ENCODE peak calls at places on chromosomes 13 and 19, in five cellular contexts. F, Q, V, B and U are unnamed samples.

GRCh38 chr13:113544896-113545295 is 39.7 kb upstream of the TFDP1 start:
- DNase-seq in F (no peak), Q (no peak), V (peak; percentile 15), B (no peak), U (no peak)

GRCh38 chr13:20955496-20955895 is 53.0 kb upstream of the XPO4 start:
- DNase-seq in F (no peak), Q (no peak), V (no peak), B (no peak), U (no peak)

GRCh38 chr13:105395041-105395440 is 1140.4 kb downstream of the EFNB2 start:
- DNase-seq in F (peak; percentile 9), Q (no peak), V (no peak), B (no peak), U (no peak)

GRCh38 chr13:112229992-112230872 is 145.9 kb upstream of the SPACA7 start:
- DNase-seq in F (no peak), Q (no peak), V (no peak), B (no peak), U (no peak)

GRCh38 chr13:34037636-34038325 is 219.8 kb downstream of the RFC3 start:
- DNase-seq in F (no peak), Q (no peak), V (no peak), B (no peak), U (no peak)

GRCh38 chr19:2602391-2603181 is 99.9 kb downstream of the GNG7 start:
- DNase-seq in F (peak; percentile 81), Q (no peak), V (peak; percentile 88), B (peak; percentile 80), U (peak; percentile 84)

GRCh38 chr13:100596516-100596915 is 7.9 kb upstream of the GGACT start:
- DNase-seq in F (no peak), Q (no peak), V (no peak), B (no peak), U (no peak)

GRCh38 chr13:46181799-46182490 is at the start of gene LCP1:
- DNase-seq in F (no peak), Q (no peak), V (no peak), B (no peak), U (no peak)

GRCh38 chr19:13841339-13842293 is 35.3 kb upstream of the NANOS3 start:
- DNase-seq in F (no peak), Q (no peak), V (peak; percentile 32), B (no peak), U (peak; percentile 73)

GRCh38 chr19:43501661-43502418 is 2.7 kb downstream of the PHLDB3 start:
- DNase-seq in F (no peak), Q (peak; percentile 54), V (peak; percentile 86), B (peak; percentile 83), U (no peak)

GRCh38 chr13:50080856-50081105 is 65.5 kb downstream of the KCNRG start:
- DNase-seq in F (peak; percentile 27), Q (peak; percentile 27), V (no peak), B (no peak), U (no peak)

GRCh38 chr13:80814541-80814940 is 473.6 kb upstream of the SPRY2 start:
- DNase-seq in F (no peak), Q (no peak), V (no peak), B (no peak), U (no peak)

GRCh38 chr13:30194906-30195305 is 112.4 kb downstream of the KATNAL1 start:
- DNase-seq in F (no peak), Q (no peak), V (no peak), B (no peak), U (no peak)

GRCh38 chr13:48975101-48975925 is at the start of gene FNDC3A:
- DNase-seq in F (peak; percentile 64), Q (no peak), V (peak; percentile 79), B (peak; percentile 84), U (peak; percentile 74)

GRCh38 chr13:87680298-87680697 is 9.1 kb downstream of the SLITRK5 start:
- DNase-seq in F (no peak), Q (no peak), V (no peak), B (no peak), U (no peak)

GRCh38 chr13:18965347-18965855 is 216.2 kb downstream of the TUBA3C start:
- DNase-seq in F (no peak), Q (no peak), V (no peak), B (no peak), U (no peak)

GRCh38 chr19:36213793-36214387 is 575 bp downstream of the ZNF565 start:
- DNase-seq in F (peak; percentile 45), Q (peak; percentile 1), V (no peak), B (no peak), U (no peak)

GRCh38 chr13:45784755-45785675 is 66.5 kb downstream of the SIAH3 start:
- DNase-seq in F (no peak), Q (no peak), V (no peak), B (no peak), U (no peak)

GRCh38 chr13:35814573-35814972 is 316.6 kb downstream of the DCLK1 start:
- DNase-seq in F (no peak), Q (no peak), V (no peak), B (no peak), U (no peak)

GRCh38 chr13:111515648-111516047 is 195.2 kb downstream of the TEX29 start:
- DNase-seq in F (no peak), Q (no peak), V (peak; percentile 22), B (no peak), U (no peak)

GRCh38 chr13:26221399-26221720 is 754 bp downstream of the RNF6 start:
- DNase-seq in F (no peak), Q (no peak), V (no peak), B (no peak), U (no peak)

GRCh38 chr13:32019612-32020233 is 11.9 kb upstream of the FRY start:
- DNase-seq in F (peak; percentile 81), Q (peak; percentile 43), V (peak; percentile 59), B (no peak), U (peak; percentile 71)

GRCh38 chr13:114019367-114019766 is 45.5 kb upstream of the C13orf46 start:
- DNase-seq in F (no peak), Q (no peak), V (peak; percentile 69), B (no peak), U (no peak)

GRCh38 chr13:25848822-25849740 is 202.7 kb downstream of the SHISA2 start:
- DNase-seq in F (no peak), Q (no peak), V (no peak), B (no peak), U (no peak)

GRCh38 chr13:64075543-64076271 is 2660.1 kb upstream of the PCDH20 start:
- DNase-seq in F (no peak), Q (no peak), V (no peak), B (no peak), U (no peak)
- H3K4ac ChIP-seq in F (no peak overlapping the region), Q (no peak overlapping the region), V (no peak overlapping the region), B (no peak overlapping the region), U (no peak overlapping the region)

GRCh38 chr19:10271543-10272086 is 695 bp downstream of the ICAM1 start:
- DNase-seq in F (peak; percentile 56), Q (no peak), V (no peak), B (no peak), U (peak; percentile 85)

GRCh38 chr19:10270180-10270615 is 722 bp upstream of the ICAM1 start:
- DNase-seq in F (no peak), Q (no peak), V (peak; percentile 33), B (peak; percentile 57), U (peak; percentile 46)

GRCh38 chr19:10268077-10268476 is 2.8 kb upstream of the ICAM1 start:
- DNase-seq in F (no peak), Q (no peak), V (no peak), B (no peak), U (no peak)

GRCh38 chr19:10269333-10270179 is 1.4 kb upstream of the ICAM1 start:
- DNase-seq in F (peak; percentile 65), Q (peak; percentile 69), V (peak; percentile 86), B (peak; percentile 99), U (peak; percentile 92)

DNA sequence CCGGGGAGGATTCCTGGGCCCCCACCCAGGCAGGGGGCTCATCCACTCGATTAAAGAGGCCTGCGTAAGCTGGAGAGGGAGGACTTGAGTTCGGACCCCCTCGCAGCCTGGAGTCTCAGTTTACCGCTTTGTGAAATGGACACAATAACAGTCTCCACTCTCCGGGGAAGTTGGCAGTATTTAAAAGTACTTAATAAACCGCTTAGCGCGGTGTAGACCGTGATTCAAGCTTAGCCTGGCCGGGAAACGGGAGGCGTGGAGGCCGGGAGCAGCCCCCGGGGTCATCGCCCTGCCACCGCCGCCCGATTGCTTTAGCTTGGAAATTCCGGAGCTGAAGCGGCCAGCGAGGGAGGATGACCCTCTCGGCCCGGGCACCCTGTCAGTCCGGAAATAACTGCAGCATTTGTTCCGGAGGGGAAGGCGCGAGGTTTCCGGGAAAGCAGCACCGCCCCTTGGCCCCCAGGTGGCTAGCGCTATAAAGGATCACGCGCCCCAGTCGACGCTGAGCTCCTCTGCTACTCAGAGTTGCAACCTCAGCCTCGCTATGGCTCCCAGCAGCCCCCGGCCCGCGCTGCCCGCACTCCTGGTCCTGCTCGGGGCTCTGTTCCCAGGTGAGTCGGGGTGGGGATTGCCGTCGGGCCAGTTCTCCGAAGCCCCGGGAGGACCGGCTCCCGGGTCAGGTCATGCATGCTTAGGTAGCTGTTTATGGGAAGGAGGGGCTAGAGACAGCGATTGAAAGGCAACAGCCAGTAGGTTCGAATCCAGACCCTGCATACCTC is at the start of gene ICAM1:
- DNase-seq in F (peak; percentile 66), Q (no peak), V (peak; percentile 88), B (peak; percentile 87), U (peak; percentile 94)
- H3K4ac ChIP-seq in F (peak within 1 kb of the TSS; percentile 60), Q (no peak within 1 kb of the TSS), V (no peak within 1 kb of the TSS), B (peak within 1 kb of the TSS; percentile 33), U (peak within 1 kb of the TSS; percentile 84)

GRCh38 chr19:15404780-15405211 is 14.0 kb downstream of the AKAP8L start:
- DNase-seq in F (no peak), Q (no peak), V (no peak), B (no peak), U (peak; percentile 14)

GRCh38 chr19:15404097-15404779 is 14.6 kb downstream of the AKAP8L start:
- DNase-seq in F (no peak), Q (no peak), V (no peak), B (no peak), U (no peak)

GRCh38 chr19:15402411-15403150 is 16.2 kb downstream of the AKAP8L start:
- DNase-seq in F (no peak), Q (no peak), V (no peak), B (no peak), U (no peak)

GRCh38 chr19:15401397-15401710 is 17.4 kb downstream of the AKAP8L start:
- DNase-seq in F (no peak), Q (no peak), V (no peak), B (no peak), U (no peak)

DNA sequence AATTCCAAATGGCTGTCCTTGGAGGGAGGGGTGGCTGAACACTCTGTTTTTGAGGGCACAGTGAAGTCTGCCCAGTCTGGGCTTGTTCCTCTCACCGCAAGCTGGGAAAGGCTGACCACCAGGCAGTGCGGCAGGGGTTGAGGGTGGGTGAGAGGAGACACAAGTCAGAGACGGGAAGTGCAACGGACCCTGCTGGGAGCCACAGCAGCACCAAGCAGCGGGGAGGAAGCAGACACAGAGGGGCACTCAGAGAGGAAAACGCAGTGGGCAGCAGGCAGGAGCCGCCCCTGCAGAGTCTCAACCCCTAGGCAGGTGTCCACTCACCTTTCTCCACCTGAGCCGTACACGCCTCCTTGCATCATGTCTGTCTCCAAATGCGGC is 15.6 kb downstream of the AKAP8L start:
- DNase-seq in F (no peak), Q (no peak), V (no peak), B (no peak), U (no peak)
- H3K4ac ChIP-seq in F (no peak overlapping the region), Q (no peak overlapping the region), V (no peak overlapping the region), B (no peak overlapping the region), U (no peak overlapping the region)

DNA sequence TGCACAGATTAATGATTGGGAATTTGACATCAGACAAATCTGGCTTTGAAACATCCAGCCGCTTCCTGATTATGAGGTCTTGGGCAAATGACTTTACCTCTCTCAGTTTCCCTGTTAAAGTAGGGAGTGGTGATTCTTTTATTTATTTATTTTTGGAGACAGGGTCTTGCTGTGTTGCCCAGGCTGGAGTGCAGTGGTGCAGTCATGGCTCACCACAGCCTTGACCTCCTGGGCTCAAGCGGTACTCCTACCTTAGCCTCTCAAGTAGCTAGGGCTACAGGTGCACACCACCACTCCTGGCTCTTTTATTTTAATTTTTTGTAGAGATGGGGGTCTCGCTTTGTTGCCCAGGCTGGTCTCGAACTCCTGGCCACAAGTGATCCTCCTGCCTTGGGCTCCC is 2.7 kb downstream of the PSMD8 start:
- DNase-seq in F (no peak), Q (no peak), V (no peak), B (no peak), U (no peak)
- H3K4ac ChIP-seq in F (no peak overlapping the region), Q (no peak overlapping the region), V (no peak overlapping the region), B (no peak overlapping the region), U (no peak overlapping the region)